ENCODE peak calls at places on chromosomes 13 and 19, in four cellular contexts. G, T, A and R are unnamed samples.

GRCh38 chr19:13053238-13053637 is 49.4 kb downstream of the LYL1 start:
- DNase-seq in G (no peak), A (no peak), T (no peak), R (no peak)

GRCh38 chr13:30158774-30159445 is 148.4 kb downstream of the KATNAL1 start:
- DNase-seq in A (no peak), T (no peak), G (no peak), R (no peak)

GRCh38 chr19:18504886-18505610 is 16.8 kb downstream of the ELL start:
- DNase-seq in A (no peak), G (no peak), T (no peak), R (no peak)

GRCh38 chr13:44311011-44311481 is 62.6 kb upstream of the SERP2 start:
- DNase-seq in G (no peak), T (no peak), A (no peak), R (no peak)

GRCh38 chr19:2053601-2054389 is 2.8 kb upstream of the MKNK2 start:
- DNase-seq in G (no peak), A (no peak), T (no peak), R (no peak)

GRCh38 chr19:40807147-40808020 is 8.4 kb downstream of the EGLN2 start:
- DNase-seq in G (peak; percentile 85), T (no peak), A (no peak), R (no peak)

GRCh38 chr19:3976495-3977241 is 5.8 kb upstream of the DAPK3 start:
- DNase-seq in A (no peak), G (peak; percentile 7), T (no peak), R (no peak)

GRCh38 chr13:44293908-44294735 is 79.5 kb upstream of the SERP2 start:
- DNase-seq in A (no peak), T (no peak), G (no peak), R (no peak)

GRCh38 chr19:50697414-50698124 is 22.0 kb downstream of the SHANK1 start:
- DNase-seq in T (no peak), G (no peak), A (no peak), R (no peak)

GRCh38 chr19:46784262-46785053 is 3.9 kb downstream of the SLC1A5 start:
- DNase-seq in T (peak; percentile 35), G (peak; percentile 82), A (no peak), R (peak; percentile 8)